ENCODE peak calls at places on chromosome 19, in four cellular contexts. J is neural progenitor cell; G is CD8-positive, alpha-beta T cell; R is fibroblast of pulmonary artery. S is an unnamed sample.

GRCh38 chr19:11137542-11138384 is 17.8 kb downstream of the SPC24 start:
- DNase-seq in J (peak), G (peak), R (peak), S (no peak)

GRCh38 chr19:35107541-35107939 is 8.1 kb upstream of the FXYD3 start:
- DNase-seq in J (no peak), G (no peak), R (peak), S (no peak)

GRCh38 chr19:17879466-17879865 is 7.7 kb downstream of the SLC5A5 start:
- DNase-seq in J (no peak), G (no peak), R (no peak), S (no peak)

GRCh38 chr19:58558066-58558622 is at the start of gene UBE2M:
- DNase-seq in J (no peak), G (peak), R (peak), S (no peak)

GRCh38 chr19:8163781-8164180 is 14.4 kb upstream of the FBN3 start:
- DNase-seq in J (no peak), G (no peak), R (peak), S (no peak)

GRCh38 chr19:4121815-4122214 is 2.1 kb downstream of the MAP2K2 start:
- DNase-seq in J (no peak), G (no peak), R (no peak), S (no peak)

GRCh38 chr19:7191946-7192691 is 102.1 kb downstream of the INSR start:
- DNase-seq in J (no peak), G (peak), R (no peak), S (no peak)

GRCh38 chr19:6750062-6750461 is 10.6 kb downstream of the TRIP10 start:
- DNase-seq in J (no peak), G (no peak), R (no peak), S (no peak)

GRCh38 chr19:43408043-43408442 is 6.6 kb upstream of the TEX101 start:
- DNase-seq in J (no peak), G (no peak), R (no peak), S (no peak)

GRCh38 chr19:55592391-55593090 is 6.8 kb downstream of the FIZ1 start:
- DNase-seq in J (no peak), G (no peak), R (no peak), S (no peak)

GRCh38 chr19:56142087-56142787 is 1.1 kb downstream of the ZNF444 start:
- DNase-seq in J (no peak), G (no peak), R (no peak), S (no peak)

GRCh38 chr19:24004166-24004565 is 82.8 kb upstream of the ZNF254 start:
- DNase-seq in J (no peak), G (no peak), R (no peak), S (no peak)

GRCh38 chr19:38484747-38485146 is 51.3 kb downstream of the RYR1 start:
- DNase-seq in J (no peak), G (no peak), R (no peak), S (no peak)

GRCh38 chr19:38564981-38565685 is 52.6 kb downstream of the MAP4K1 start:
- DNase-seq in J (peak), G (no peak), R (no peak), S (no peak)

GRCh38 chr19:43555185-43555770 is 20.0 kb downstream of the XRCC1 start:
- DNase-seq in J (peak), G (peak), R (peak), S (no peak)

GRCh38 chr19:1000095-1000494 is at the start of gene GRIN3B:
- DNase-seq in J (peak), G (peak), R (peak), S (no peak)

GRCh38 chr19:57099199-57099661 is 20.6 kb upstream of the USP29 start:
- DNase-seq in J (peak), G (peak), R (peak), S (peak)

GRCh38 chr19:47713046-47714021 is at the start of gene EHD2:
- DNase-seq in J (peak), G (peak), R (peak), S (peak)

GRCh38 chr19:55228015-55228391 is 560 bp downstream of the TMEM86B start:
- DNase-seq in J (no peak), G (no peak), R (no peak), S (no peak)

GRCh38 chr19:18743281-18743825 is 47.8 kb downstream of the COMP start:
- DNase-seq in J (peak), G (no peak), R (peak), S (no peak)

GRCh38 chr19:57465680-57466381 is 8.9 kb upstream of the VN1R1 start:
- DNase-seq in J (peak), G (no peak), R (peak), S (no peak)

GRCh38 chr19:44552324-44552723 is 22.8 kb upstream of the CEACAM20 start:
- DNase-seq in J (peak), G (no peak), R (peak), S (no peak)

GRCh38 chr19:17035842-17036424 is 9.3 kb upstream of the CPAMD8 start:
- DNase-seq in J (no peak), G (no peak), R (no peak), S (no peak)

GRCh38 chr19:3350014-3350663 is 16.2 kb upstream of the NFIC start:
- DNase-seq in J (no peak), G (no peak), R (no peak), S (no peak)

GRCh38 chr19:47518139-47518538 is 3.3 kb upstream of the NAPA start:
- DNase-seq in J (no peak), G (peak), R (no peak), S (no peak)

GRCh38 chr19:29326351-29326750 is 113.4 kb upstream of the UQCRFS1 start:
- DNase-seq in J (no peak), G (no peak), R (no peak), S (no peak)

GRCh38 chr19:40358773-40359172 is 10.3 kb downstream of the PLD3 start:
- DNase-seq in J (no peak), G (no peak), R (no peak), S (no peak)

GRCh38 chr19:1387684-1388636 is 4.3 kb downstream of the NDUFS7 start:
- DNase-seq in J (no peak), G (no peak), R (no peak), S (no peak)

GRCh38 chr19:47529018-47529742 is 14.3 kb upstream of the NAPA start:
- DNase-seq in J (no peak), G (no peak), R (no peak), S (no peak)

GRCh38 chr19:13832096-13832495 is 36.9 kb downstream of the ZSWIM4 start:
- DNase-seq in J (no peak), G (no peak), R (no peak), S (no peak)

GRCh38 chr19:17881701-17882100 is 10.0 kb downstream of the SLC5A5 start:
- DNase-seq in J (no peak), G (no peak), R (no peak), S (no peak)

GRCh38 chr19:39514840-39515550 is at the start of gene SELENOV:
- DNase-seq in J (peak), G (no peak), R (no peak), S (no peak)

GRCh38 chr19:2729943-2730818 is 9.0 kb upstream of the DIRAS1 start:
- DNase-seq in J (no peak), G (no peak), R (no peak), S (no peak)

GRCh38 chr19:47882890-47883289 is 3.2 kb downstream of the SULT2A1 start:
- DNase-seq in J (no peak), G (no peak), R (no peak), S (no peak)

GRCh38 chr19:4057913-4058695 is 8.6 kb downstream of the ZBTB7A start:
- DNase-seq in J (no peak), G (peak), R (peak), S (peak)

GRCh38 chr19:54319049-54319448 is 6.1 kb upstream of the LILRA5 start:
- DNase-seq in J (no peak), G (no peak), R (no peak), S (no peak)

GRCh38 chr19:34353546-34353945 is 11.4 kb upstream of the GPI start:
- DNase-seq in J (no peak), G (no peak), R (no peak), S (no peak)

GRCh38 chr19:34996978-34997640 is 3.0 kb upstream of the GRAMD1A start:
- DNase-seq in J (no peak), G (no peak), R (peak), S (no peak)

GRCh38 chr19:28960986-28961705 is 251.8 kb downstream of the UQCRFS1 start:
- DNase-seq in J (no peak), G (no peak), R (peak), S (no peak)

GRCh38 chr19:19170053-19170945 is at the start of gene MEF2B:
- DNase-seq in J (peak), G (peak), R (peak), S (peak)

GRCh38 chr19:15815306-15815705 is at the start of gene OR10H1:
- DNase-seq in J (no peak), G (no peak), R (no peak), S (no peak)

GRCh38 chr19:15811476-15811875 is 4.0 kb downstream of the OR10H1 start:
- DNase-seq in J (no peak), G (no peak), R (no peak), S (no peak)

GRCh38 chr19:15813916-15814315 is 1.5 kb downstream of the OR10H1 start:
- DNase-seq in J (no peak), G (no peak), R (no peak), S (no peak)

GRCh38 chr19:15810335-15810734 is 5.1 kb downstream of the OR10H1 start:
- DNase-seq in J (no peak), G (no peak), R (no peak), S (no peak)

GRCh38 chr19:15812059-15812722 is 3.3 kb downstream of the OR10H1 start:
- DNase-seq in J (no peak), G (peak), R (no peak), S (no peak)
- TF ChIP-seq CTCF in J (no peak), G (peak), R (no peak), S (no peak)

GRCh38 chr19:5131031-5131865 is 162.3 kb downstream of the KDM4B start:
- DNase-seq in J (no peak), G (no peak), R (no peak), S (no peak)
- TF ChIP-seq CTCF in J (peak), G (no peak), R (no peak), S (no peak)

GRCh38 chr19:41641879-41642485 is 15.1 kb upstream of the CEACAM4 start:
- DNase-seq in J (peak), G (peak), R (peak), S (no peak)

GRCh38 chr19:41649827-41650226 is 23.0 kb upstream of the CEACAM4 start:
- DNase-seq in J (no peak), G (no peak), R (no peak), S (no peak)

GRCh38 chr19:41646589-41647204 is 19.8 kb upstream of the CEACAM4 start:
- DNase-seq in J (no peak), G (peak), R (peak), S (no peak)
- TF ChIP-seq CTCF in J (peak), G (peak), R (peak), S (no peak)

GRCh38 chr19:51824603-51825002 is 29.6 kb downstream of the FPR3 start:
- DNase-seq in J (no peak), G (no peak), R (no peak), S (no peak)

GRCh38 chr19:51830263-51830662 is 35.3 kb downstream of the FPR3 start:
- DNase-seq in J (no peak), G (no peak), R (peak), S (no peak)
- TF ChIP-seq CTCF in J (no peak), G (no peak), R (peak), S (no peak)

DNA sequence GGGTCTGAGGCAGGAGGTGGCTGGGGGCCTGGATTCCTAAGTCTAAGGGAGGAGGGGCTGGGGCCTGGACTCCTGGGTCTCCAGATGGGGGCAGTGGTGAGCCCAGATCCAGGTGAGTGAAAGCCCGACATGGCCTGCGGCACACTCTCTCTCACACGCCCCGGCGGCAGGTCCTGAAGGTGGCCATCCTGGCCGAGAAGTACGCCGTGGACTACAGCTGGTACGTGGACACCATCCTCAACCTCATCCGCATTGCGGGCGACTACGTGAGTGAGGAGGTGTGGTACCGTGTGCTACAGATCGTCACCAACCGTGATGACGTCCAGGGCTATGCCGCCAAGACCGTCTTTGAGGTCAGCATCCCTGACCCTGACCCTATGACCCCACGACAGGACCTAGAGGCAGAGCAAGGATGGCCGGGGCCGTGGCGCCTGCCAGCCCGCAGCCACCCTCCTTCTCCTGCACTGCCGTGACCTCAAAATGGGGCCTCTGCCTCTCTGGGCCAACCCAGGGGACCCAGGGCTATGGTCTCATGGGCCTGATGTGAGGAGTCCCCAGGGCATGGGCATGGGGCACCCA is 13.2 kb downstream of the FUZ start:
- DNase-seq in J (peak), G (no peak), R (no peak), S (no peak)
- TF ChIP-seq CTCF in J (peak), G (no peak), R (peak), S (no peak)